ENCODE peak calls at places on chromosomes 11 and 22, in six cellular contexts. One of them, this sample, is unnamed.

GRCh38 chr11:47375020-47375419 is 3.3 kb downstream of the SPI1 start:
- DNase-seq in GM18507: no peak
- DNase-seq in astrocyte of the spinal cord: no peak
- DNase-seq in amniotic stem cell: no peak
- DNase-seq in NCI-H526: no peak
- DNase-seq in NCI-H2081 treated with DMSO at 0.1 percent for 48 hours: no peak
- DNase-seq in this sample: no peak

GRCh38 chr11:67289651-67290479 is 762 bp downstream of the ANKRD13D start:
- DNase-seq in GM18507: no peak
- DNase-seq in amniotic stem cell: no peak
- DNase-seq in NCI-H2081 treated with DMSO at 0.1 percent for 48 hours: no peak
- DNase-seq in astrocyte of the spinal cord: no peak
- DNase-seq in NCI-H526: no peak
- DNase-seq in this sample: no peak

GRCh38 chr11:15707971-15708370 is 593.2 kb downstream of the INSC start:
- DNase-seq in GM18507: no peak
- DNase-seq in amniotic stem cell: peak
- DNase-seq in NCI-H526: no peak
- DNase-seq in astrocyte of the spinal cord: peak
- DNase-seq in NCI-H2081 treated with DMSO at 0.1 percent for 48 hours: peak
- DNase-seq in this sample: peak

GRCh38 chr11:44726278-44727113 is at the start of gene TSPAN18:
- DNase-seq in NCI-H526: no peak
- DNase-seq in astrocyte of the spinal cord: no peak
- DNase-seq in GM18507: peak
- DNase-seq in amniotic stem cell: no peak
- DNase-seq in NCI-H2081 treated with DMSO at 0.1 percent for 48 hours: no peak
- DNase-seq in this sample: no peak

GRCh38 chr11:96978751-96979150 is 588.9 kb downstream of the JRKL start:
- DNase-seq in astrocyte of the spinal cord: no peak
- DNase-seq in NCI-H2081 treated with DMSO at 0.1 percent for 48 hours: no peak
- DNase-seq in amniotic stem cell: no peak
- DNase-seq in GM18507: no peak
- DNase-seq in NCI-H526: no peak
- DNase-seq in this sample: no peak

GRCh38 chr11:72235351-72236057 is 8.5 kb downstream of the PHOX2A start:
- DNase-seq in GM18507: no peak
- DNase-seq in amniotic stem cell: no peak
- DNase-seq in NCI-H526: no peak
- DNase-seq in astrocyte of the spinal cord: no peak
- DNase-seq in NCI-H2081 treated with DMSO at 0.1 percent for 48 hours: no peak
- DNase-seq in this sample: no peak

GRCh38 chr22:30312053-30312452 is 14.7 kb downstream of the TBC1D10A start:
- DNase-seq in astrocyte of the spinal cord: peak
- DNase-seq in GM18507: no peak
- DNase-seq in amniotic stem cell: peak
- DNase-seq in NCI-H2081 treated with DMSO at 0.1 percent for 48 hours: no peak
- DNase-seq in NCI-H526: no peak
- DNase-seq in this sample: no peak

GRCh38 chr11:116930586-116930985 is 93.2 kb upstream of the APOA1 start:
- DNase-seq in NCI-H526: no peak
- DNase-seq in astrocyte of the spinal cord: no peak
- DNase-seq in GM18507: no peak
- DNase-seq in amniotic stem cell: no peak
- DNase-seq in NCI-H2081 treated with DMSO at 0.1 percent for 48 hours: no peak
- DNase-seq in this sample: no peak

GRCh38 chr11:65814131-65814959 is 19.4 kb upstream of the SNX32 start:
- DNase-seq in NCI-H2081 treated with DMSO at 0.1 percent for 48 hours: no peak
- DNase-seq in astrocyte of the spinal cord: no peak
- DNase-seq in NCI-H526: no peak
- DNase-seq in GM18507: no peak
- DNase-seq in amniotic stem cell: no peak
- DNase-seq in this sample: no peak

GRCh38 chr11:11519184-11519583 is 102.6 kb downstream of the GALNT18 start:
- DNase-seq in GM18507: no peak
- DNase-seq in NCI-H526: no peak
- DNase-seq in NCI-H2081 treated with DMSO at 0.1 percent for 48 hours: no peak
- DNase-seq in amniotic stem cell: no peak
- DNase-seq in astrocyte of the spinal cord: no peak
- DNase-seq in this sample: no peak

GRCh38 chr11:47144541-47144940 is 32.1 kb downstream of the ARFGAP2 start:
- DNase-seq in astrocyte of the spinal cord: no peak
- DNase-seq in NCI-H2081 treated with DMSO at 0.1 percent for 48 hours: no peak
- DNase-seq in amniotic stem cell: no peak
- DNase-seq in NCI-H526: no peak
- DNase-seq in GM18507: no peak
- DNase-seq in this sample: no peak

This sample was measured in NCI-H2107.